ENCODE peak calls at places on chromosomes 3 and 15, in five cellular contexts. J is Peyer's patch, E is RWPE2, I is lung, W is GM23248. T is an unnamed sample.

GRCh38 chr3:189458536-189458935 is 172.7 kb upstream of the TP63 start:
- DNase-seq in J (no peak), E (no peak), I (no peak), W (no peak), T (no peak)

GRCh38 chr3:154301556-154301955 is 22.7 kb downstream of the DHX36 start:
- DNase-seq in J (no peak), E (no peak), I (no peak), W (no peak), T (no peak)

GRCh38 chr3:58484722-58485069 is 7.2 kb upstream of the KCTD6 start:
- DNase-seq in J (no peak), E (no peak), I (no peak), W (no peak), T (no peak)

GRCh38 chr3:177642482-177643163 is 445.3 kb upstream of the TBL1XR1 start:
- DNase-seq in J (no peak), E (no peak), I (no peak), W (no peak), T (no peak)

GRCh38 chr3:12143949-12144504 is 14.7 kb downstream of the TIMP4 start:
- DNase-seq in J (peak; percentile 61), E (no peak), I (peak; percentile 39), W (peak; percentile 80), T (peak; percentile 74)

GRCh38 chr3:123027292-123028232 is at the start of gene SEMA5B:
- DNase-seq in J (peak; percentile 48), E (peak; percentile 70), I (no peak), W (peak; percentile 59), T (no peak)

GRCh38 chr3:13772321-13772745 is 107.5 kb downstream of the WNT7A start:
- DNase-seq in J (peak; percentile 24), E (no peak), I (no peak), W (no peak), T (no peak)

GRCh38 chr15:74977599-74977998 is 17.8 kb upstream of the SCAMP5 start:
- DNase-seq in J (no peak), E (no peak), I (no peak), W (peak; percentile 64), T (no peak)

GRCh38 chr3:197573048-197573767 is 17.4 kb upstream of the BDH1 start:
- DNase-seq in J (no peak), E (no peak), I (no peak), W (no peak), T (no peak)

GRCh38 chr3:72346526-72346926 is 501.7 kb downstream of the SHQ1 start:
- DNase-seq in J (no peak), E (no peak), I (no peak), W (peak; percentile 99), T (peak; percentile 19)

GRCh38 chr3:47012342-47013230 is 33.1 kb downstream of the NBEAL2 start:
- DNase-seq in J (no peak), E (no peak), I (no peak), W (no peak), T (no peak)

GRCh38 chr3:149375824-149376196 is 1.6 kb downstream of the TM4SF1 start:
- DNase-seq in J (no peak), E (no peak), I (no peak), W (no peak), T (no peak)

GRCh38 chr3:149375164-149375823 is 2.2 kb downstream of the TM4SF1 start:
- DNase-seq in J (no peak), E (no peak), I (no peak), W (no peak), T (no peak)

GRCh38 chr3:149376728-149377407 is 581 bp downstream of the TM4SF1 start:
- DNase-seq in J (no peak), E (no peak), I (no peak), W (peak; percentile 29), T (no peak)

GRCh38 chr3:149373235-149374125 is 4.0 kb downstream of the TM4SF1 start:
- DNase-seq in J (no peak), E (no peak), I (no peak), W (peak; percentile 92), T (no peak)

DNA sequence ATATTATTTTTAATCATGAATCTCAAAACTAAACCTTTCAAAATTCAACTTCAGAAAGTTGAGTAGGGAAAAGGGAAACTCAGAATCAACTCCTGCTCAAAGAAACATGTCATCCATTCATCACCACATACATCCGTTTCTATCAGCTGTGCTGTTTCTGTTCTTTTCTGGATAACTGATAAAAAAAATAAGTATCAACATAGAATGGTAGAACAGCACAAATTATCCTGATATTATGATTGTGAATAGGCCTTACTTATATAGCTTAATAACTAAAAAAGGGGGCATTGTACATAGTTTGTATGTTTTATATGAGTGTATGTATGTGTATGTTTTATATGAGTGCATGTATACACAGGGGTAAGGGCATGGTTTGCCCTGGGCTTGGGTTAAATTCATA is 3.1 kb downstream of the TM4SF1 start:
- DNase-seq in J (no peak), E (no peak), I (no peak), W (no peak), T (no peak)
- H3K4me3 ChIP-seq in J (no peak overlapping the region), E (no peak overlapping the region), I (no peak overlapping the region), W (no peak overlapping the region), T (peak overlapping the region; percentile 71)

GRCh38 chr15:57923311-57923710 is 142.2 kb downstream of the ALDH1A2 start:
- DNase-seq in J (no peak), E (no peak), I (no peak), W (peak; percentile 9), T (no peak)
- H3K4me3 ChIP-seq in J (no peak overlapping the region), E (no peak overlapping the region), I (no peak overlapping the region), W (no peak overlapping the region), T (peak overlapping the region; percentile 28)

GRCh38 chr15:37015476-37015875 is 84.9 kb downstream of the MEIS2 start:
- DNase-seq in J (no peak), E (no peak), I (no peak), W (peak; percentile 51), T (no peak)

GRCh38 chr15:37016287-37016686 is 84.1 kb downstream of the MEIS2 start:
- DNase-seq in J (no peak), E (no peak), I (no peak), W (peak; percentile 90), T (peak; percentile 16)

GRCh38 chr15:37014566-37014965 is 85.8 kb downstream of the MEIS2 start:
- DNase-seq in J (no peak), E (no peak), I (no peak), W (no peak), T (no peak)

GRCh38 chr15:37015025-37015424 is 85.3 kb downstream of the MEIS2 start:
- DNase-seq in J (no peak), E (no peak), I (no peak), W (peak; percentile 93), T (peak; percentile 19)

DNA sequence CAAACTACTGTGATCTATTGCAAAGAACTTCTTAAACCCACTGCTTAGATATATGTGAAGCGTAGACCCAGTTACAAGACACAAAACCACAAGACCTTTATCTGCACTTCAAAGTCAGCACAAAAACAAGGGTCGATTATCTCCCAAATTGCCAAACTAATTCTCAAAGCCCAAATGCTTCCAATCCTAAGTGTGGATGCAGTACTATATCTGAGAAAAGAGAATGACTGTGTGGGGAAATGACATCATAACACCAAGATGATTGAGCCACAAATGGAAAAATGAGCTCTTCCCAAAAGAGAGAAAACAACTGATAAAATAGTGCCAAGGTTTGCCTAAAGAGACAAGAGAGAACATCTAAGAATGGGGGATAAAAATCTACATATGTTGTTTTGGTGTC is 86.2 kb downstream of the MEIS2 start:
- DNase-seq in J (no peak), E (no peak), I (no peak), W (peak; percentile 61), T (no peak)
- H3K4me3 ChIP-seq in J (no peak overlapping the region), E (no peak overlapping the region), I (no peak overlapping the region), W (no peak overlapping the region), T (no peak overlapping the region)

GRCh38 chr15:58473720-58474119 is 41.9 kb downstream of the LIPC start:
- DNase-seq in J (no peak), E (no peak), I (no peak), W (peak; percentile 75), T (no peak)
- H3K4me3 ChIP-seq in J (no peak overlapping the region), E (no peak overlapping the region), I (no peak overlapping the region), W (no peak overlapping the region), T (no peak overlapping the region)

GRCh38 chr3:188037116-188037718 is 116.7 kb upstream of the LPP start:
- DNase-seq in J (no peak), E (no peak), I (no peak), W (peak; percentile 58), T (no peak)
- H3K4me3 ChIP-seq in J (no peak overlapping the region), E (no peak overlapping the region), I (no peak overlapping the region), W (peak overlapping the region; percentile 39), T (peak overlapping the region; percentile 56)

DNA sequence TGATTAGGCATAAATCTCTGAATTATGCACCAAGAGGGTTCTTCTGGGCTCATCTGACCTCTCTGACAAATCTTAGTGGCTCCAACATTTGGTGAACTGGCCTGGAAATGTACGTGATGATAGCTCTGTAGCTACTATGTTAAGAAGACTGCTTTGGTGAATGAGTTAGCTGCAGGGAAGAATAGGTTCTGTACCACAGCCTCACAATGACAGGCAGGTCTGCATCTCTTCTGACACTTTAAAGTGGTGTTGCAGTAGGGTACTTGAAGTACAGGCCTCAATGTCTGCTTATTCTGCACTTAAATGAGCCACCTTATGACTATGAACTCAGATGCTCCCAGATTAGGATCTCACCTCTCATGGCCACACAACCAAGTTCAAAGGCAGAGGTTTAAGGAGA is 7.0 kb downstream of the FGF7 start:
- DNase-seq in J (no peak), E (no peak), I (no peak), W (no peak), T (no peak)
- H3K4me3 ChIP-seq in J (no peak overlapping the region), E (no peak overlapping the region), I (no peak overlapping the region), W (peak overlapping the region; percentile 99), T (no peak overlapping the region)

GRCh38 chr15:85010472-85011209 is 29.0 kb downstream of the PDE8A start:
- DNase-seq in J (no peak), E (no peak), I (no peak), W (no peak), T (no peak)

GRCh38 chr15:85009435-85009834 is 27.8 kb downstream of the PDE8A start:
- DNase-seq in J (no peak), E (no peak), I (no peak), W (no peak), T (no peak)

GRCh38 chr15:85008474-85009260 is 27.0 kb downstream of the PDE8A start:
- DNase-seq in J (no peak), E (no peak), I (no peak), W (no peak), T (no peak)

GRCh38 chr15:85010114-85010471 is 28.4 kb downstream of the PDE8A start:
- DNase-seq in J (no peak), E (no peak), I (no peak), W (no peak), T (no peak)

DNA sequence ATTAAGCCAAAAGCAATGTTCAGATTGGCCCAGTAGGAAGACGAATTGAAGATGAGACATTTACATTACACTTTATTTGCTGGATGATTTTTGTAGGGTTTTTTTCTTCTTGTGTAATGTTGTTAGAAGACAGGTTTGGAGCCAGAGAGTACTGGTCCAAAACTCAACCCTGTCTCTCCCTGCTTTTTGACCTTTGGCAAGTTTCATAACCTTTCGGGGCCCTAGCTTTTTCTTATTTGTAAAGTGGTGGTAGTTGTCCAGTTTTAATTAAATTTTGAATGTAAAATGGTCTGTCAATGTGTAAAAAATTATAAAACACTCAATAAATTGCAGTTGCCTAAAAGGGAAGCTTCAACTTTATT is 29.5 kb downstream of the PDE8A start:
- DNase-seq in J (no peak), E (no peak), I (no peak), W (no peak), T (no peak)
- H3K4me3 ChIP-seq in J (no peak overlapping the region), E (no peak overlapping the region), I (no peak overlapping the region), W (no peak overlapping the region), T (peak overlapping the region; percentile 34)